ENCODE peak calls at places on chromosomes 3 and 15, in ten cellular contexts. Z is NCI-H1694 treated with DMSO at 0.1 percent for 48 hours; C is HFFc6; Y is stimulated activated CD8-positive, alpha-beta memory T cell treated with anti-CD3 and anti-CD28 coated beads, Interleukin-4, amount 100 ng/mL, for 4 hours; K is HCT116; D is NB4; H is foreskin keratinocyte; G is midbrain; P is NCI-H345; F is glomerular endothelial cell. N is an unnamed sample.

GRCh38 chr3:58646503-58646902 is 20.1 kb downstream of the FAM3D start:
- DNase-seq in Z (no peak), D (no peak), Y (no peak), F (no peak), P (no peak), H (no peak), G (no peak), K (no peak), C (no peak), N (no peak)

GRCh38 chr3:185630182-185630622 is 44.1 kb downstream of the SENP2 start:
- DNase-seq in C (peak), P (no peak), G (peak), D (no peak), Y (no peak), H (peak), F (peak), Z (no peak), K (no peak), N (no peak)

GRCh38 chr3:160226026-160226739 is 961 bp downstream of the C3orf80 start:
- DNase-seq in H (no peak), Y (no peak), G (no peak), F (no peak), Z (peak), K (no peak), D (peak), C (no peak), P (peak), N (peak)

GRCh38 chr3:108221911-108222812 is at the start of gene IFT57:
- DNase-seq in G (peak), D (peak), H (peak), K (peak), C (peak), P (peak), F (peak), Y (peak), Z (peak), N (peak)

GRCh38 chr15:52261498-52262242 is 33.9 kb downstream of the MYO5C start:
- DNase-seq in Z (no peak), P (no peak), G (peak), D (peak), H (peak), C (peak), Y (no peak), F (peak), K (peak), N (no peak)

GRCh38 chr3:162960269-162960668 is 1463.7 kb downstream of the OTOL1 start:
- DNase-seq in P (no peak), D (no peak), C (no peak), H (no peak), K (no peak), G (no peak), Z (no peak), Y (no peak), F (no peak), N (no peak)

GRCh38 chr3:49277357-49277723 is 308 bp upstream of the C3orf62 start:
- DNase-seq in F (no peak), P (no peak), Z (no peak), C (no peak), Y (no peak), K (no peak), D (no peak), H (no peak), G (no peak), N (no peak)

GRCh38 chr3:56207913-56208312 is 260.4 kb downstream of the ERC2 start:
- DNase-seq in H (no peak), Y (no peak), C (no peak), K (no peak), Z (no peak), F (no peak), G (no peak), P (no peak), D (no peak), N (no peak)

GRCh38 chr15:66147440-66147839 is 106.1 kb downstream of the MEGF11 start:
- DNase-seq in K (no peak), Y (no peak), P (no peak), F (no peak), C (no peak), D (no peak), G (no peak), H (no peak), Z (no peak), N (no peak)

GRCh38 chr3:193853511-193854219 is 260.7 kb downstream of the OPA1 start:
- DNase-seq in Z (no peak), D (peak), H (no peak), C (no peak), F (no peak), Y (no peak), K (no peak), G (no peak), P (no peak), N (no peak)

GRCh38 chr3:175336406-175337133 is 477.4 kb downstream of the NAALADL2 start:
- DNase-seq in P (peak), F (no peak), Z (no peak), G (no peak), Y (no peak), D (no peak), C (no peak), H (no peak), K (no peak), N (no peak)

GRCh38 chr3:4988815-4989648 is 9.8 kb downstream of the BHLHE40 start:
- DNase-seq in Y (no peak), P (no peak), Z (no peak), D (no peak), K (no peak), F (no peak), H (no peak), G (no peak), C (no peak), N (peak)

GRCh38 chr3:134453631-134454030 is 32.2 kb downstream of the ANAPC13 start:
- DNase-seq in D (peak), G (no peak), C (no peak), F (no peak), Z (peak), K (peak), Y (no peak), P (no peak), H (no peak), N (peak)

GRCh38 chr3:196966526-196967401 is 1.9 kb downstream of the PIGZ start:
- DNase-seq in H (no peak), K (no peak), G (no peak), Y (no peak), D (no peak), C (no peak), P (no peak), F (no peak), Z (no peak), N (no peak)

GRCh38 chr3:39474126-39474515 is 6.6 kb downstream of the MOBP start:
- DNase-seq in Y (no peak), D (no peak), F (no peak), K (no peak), Z (no peak), P (no peak), C (no peak), G (no peak), H (no peak), N (no peak)

GRCh38 chr3:73745429-73746247 is 120.9 kb upstream of the PDZRN3 start:
- DNase-seq in Z (peak), G (peak), F (no peak), H (peak), Y (no peak), C (no peak), D (no peak), K (no peak), P (peak), N (no peak)

GRCh38 chr3:13254028-13254951 is 165.8 kb downstream of the NUP210 start:
- DNase-seq in Y (no peak), K (no peak), Z (no peak), H (no peak), G (no peak), C (no peak), F (no peak), D (no peak), P (no peak), N (no peak)

GRCh38 chr3:23915537-23916108 is 1.2 kb downstream of the NKIRAS1 start:
- DNase-seq in C (no peak), P (no peak), K (no peak), F (no peak), G (no peak), D (peak), H (no peak), Y (no peak), Z (no peak), N (peak)

GRCh38 chr15:33074942-33075341 is 119.6 kb downstream of the FMN1 start:
- DNase-seq in P (no peak), G (no peak), Z (no peak), H (no peak), C (no peak), Y (no peak), F (no peak), D (no peak), K (no peak), N (no peak)

GRCh38 chr15:40336129-40337122 is 4.3 kb downstream of the CCDC9B start:
- DNase-seq in K (no peak), H (no peak), F (no peak), G (no peak), C (no peak), Y (no peak), P (peak), Z (peak), D (peak), N (peak)

GRCh38 chr3:149529099-149529498 is 54.6 kb downstream of the TM4SF4 start:
- DNase-seq in F (no peak), H (peak), K (no peak), Y (no peak), D (no peak), Z (no peak), P (no peak), G (no peak), C (no peak), N (no peak)

GRCh38 chr3:106635271-106635670 is 742.0 kb upstream of the CCDC54 start:
- DNase-seq in F (no peak), G (no peak), D (peak), K (no peak), Y (no peak), H (peak), P (no peak), Z (no peak), C (peak), N (no peak)

GRCh38 chr15:73873889-73874511 is 636 bp downstream of the TBC1D21 start:
- DNase-seq in Y (no peak), H (peak), K (peak), P (peak), D (peak), Z (peak), G (peak), C (peak), F (peak), N (no peak)

GRCh38 chr3:20097015-20097414 is 56.8 kb downstream of the KAT2B start:
- DNase-seq in Y (no peak), K (no peak), F (no peak), P (no peak), D (no peak), C (no peak), Z (no peak), H (no peak), G (no peak), N (no peak)

GRCh38 chr3:18434731-18435130 is 9.6 kb upstream of the SATB1 start:
- DNase-seq in G (no peak), K (no peak), Z (no peak), D (no peak), P (no peak), C (no peak), F (no peak), Y (no peak), H (no peak), N (no peak)

GRCh38 chr15:49064281-49064653 is 18.0 kb upstream of the SECISBP2L start:
- DNase-seq in H (no peak), Y (no peak), F (no peak), Z (no peak), C (no peak), P (no peak), K (no peak), D (no peak), G (no peak), N (no peak)